ENCODE peak calls at places on chromosomes 5 and 9, in seven cellular contexts. One of them, this sample, is unnamed.

GRCh38 chr5:125331987-125332628 is 585.7 kb upstream of the ZNF608 start:
- DNase-seq in tibial nerve: no peak
- DNase-seq in suprapubic skin: no peak
- DNase-seq in ovary: no peak
- DNase-seq in H1: no peak
- DNase-seq in transverse colon: no peak
- DNase-seq in A549: no peak
- DNase-seq in this sample: no peak

GRCh38 chr5:159552751-159553150 is 222.5 kb upstream of the IL12B start:
- DNase-seq in transverse colon: no peak
- DNase-seq in suprapubic skin: no peak
- DNase-seq in ovary: no peak
- DNase-seq in A549: no peak
- DNase-seq in H1: no peak
- DNase-seq in tibial nerve: no peak
- DNase-seq in this sample: no peak

GRCh38 chr9:89594811-89595550 is 9.8 kb upstream of the GADD45G start:
- DNase-seq in ovary: no peak
- DNase-seq in H1: no peak
- DNase-seq in tibial nerve: no peak
- DNase-seq in A549: no peak
- DNase-seq in transverse colon: no peak
- DNase-seq in suprapubic skin: peak; percentile 64
- DNase-seq in this sample: no peak

GRCh38 chr5:177513500-177513899 is 3.3 kb downstream of the DDX41 start:
- DNase-seq in H1: no peak
- DNase-seq in tibial nerve: no peak
- DNase-seq in suprapubic skin: no peak
- DNase-seq in transverse colon: no peak
- DNase-seq in ovary: no peak
- DNase-seq in A549: no peak
- DNase-seq in this sample: no peak

GRCh38 chr9:114898741-114899140 is 31.6 kb downstream of the TNFSF8 start:
- DNase-seq in H1: no peak
- DNase-seq in A549: no peak
- DNase-seq in suprapubic skin: no peak
- DNase-seq in ovary: no peak
- DNase-seq in tibial nerve: no peak
- DNase-seq in transverse colon: peak; percentile 63
- DNase-seq in this sample: no peak

GRCh38 chr5:98309785-98310566 is 463.5 kb upstream of the RGMB start:
- DNase-seq in transverse colon: no peak
- DNase-seq in H1: peak; percentile 43
- DNase-seq in ovary: no peak
- DNase-seq in suprapubic skin: no peak
- DNase-seq in tibial nerve: no peak
- DNase-seq in A549: peak; percentile 3
- DNase-seq in this sample: no peak

GRCh38 chr9:93861736-93862358 is 93.3 kb downstream of the BARX1 start:
- DNase-seq in H1: no peak
- DNase-seq in A549: no peak
- DNase-seq in tibial nerve: no peak
- DNase-seq in ovary: no peak
- DNase-seq in suprapubic skin: no peak
- DNase-seq in transverse colon: no peak
- DNase-seq in this sample: no peak

GRCh38 chr9:14349141-14349817 is 35.3 kb upstream of the NFIB start:
- DNase-seq in A549: no peak
- DNase-seq in ovary: no peak
- DNase-seq in H1: no peak
- DNase-seq in tibial nerve: no peak
- DNase-seq in suprapubic skin: no peak
- DNase-seq in transverse colon: no peak
- DNase-seq in this sample: no peak

GRCh38 chr9:98142182-98142924 is 23.3 kb upstream of the TRIM14 start:
- DNase-seq in ovary: no peak
- DNase-seq in H1: no peak
- DNase-seq in tibial nerve: no peak
- DNase-seq in transverse colon: peak; percentile 93
- DNase-seq in A549: no peak
- DNase-seq in suprapubic skin: no peak
- DNase-seq in this sample: no peak

GRCh38 chr9:136249881-136250559 is 4.4 kb upstream of the QSOX2 start:
- DNase-seq in ovary: no peak
- DNase-seq in tibial nerve: no peak
- DNase-seq in A549: no peak
- DNase-seq in H1: no peak
- DNase-seq in transverse colon: no peak
- DNase-seq in suprapubic skin: no peak
- DNase-seq in this sample: no peak

GRCh38 chr9:114285166-114285867 is 37.6 kb upstream of the ORM1 start:
- DNase-seq in A549: no peak
- DNase-seq in ovary: peak; percentile 87
- DNase-seq in suprapubic skin: peak; percentile 74
- DNase-seq in H1: no peak
- DNase-seq in transverse colon: no peak
- DNase-seq in tibial nerve: peak; percentile 1
- DNase-seq in this sample: no peak

GRCh38 chr5:64690417-64691151 is at the start of gene SHISAL2B:
- DNase-seq in tibial nerve: no peak
- DNase-seq in suprapubic skin: no peak
- DNase-seq in transverse colon: no peak
- DNase-seq in A549: peak; percentile 22
- DNase-seq in ovary: no peak
- DNase-seq in H1: no peak
- DNase-seq in this sample: no peak

GRCh38 chr5:139975306-139975705 is 67.8 kb downstream of the NRG2 start:
- DNase-seq in suprapubic skin: peak; percentile 60
- DNase-seq in transverse colon: no peak
- DNase-seq in H1: no peak
- DNase-seq in tibial nerve: no peak
- DNase-seq in ovary: no peak
- DNase-seq in A549: no peak
- DNase-seq in this sample: no peak

GRCh38 chr9:26723486-26723885 is 169.1 kb downstream of the CAAP1 start:
- DNase-seq in transverse colon: peak; percentile 52
- DNase-seq in suprapubic skin: no peak
- DNase-seq in tibial nerve: peak; percentile 26
- DNase-seq in ovary: no peak
- DNase-seq in A549: peak; percentile 44
- DNase-seq in H1: peak; percentile 56
- DNase-seq in this sample: peak; percentile 21

GRCh38 chr5:36659406-36659805 is 53.0 kb downstream of the SLC1A3 start:
- DNase-seq in tibial nerve: no peak
- DNase-seq in suprapubic skin: no peak
- DNase-seq in A549: no peak
- DNase-seq in transverse colon: no peak
- DNase-seq in H1: no peak
- DNase-seq in ovary: no peak
- DNase-seq in this sample: no peak

GRCh38 chr5:93165559-93165958 is 415.5 kb downstream of the NR2F1-AS1 start:
- DNase-seq in tibial nerve: no peak
- DNase-seq in suprapubic skin: no peak
- DNase-seq in ovary: no peak
- DNase-seq in H1: no peak
- DNase-seq in A549: no peak
- DNase-seq in transverse colon: no peak
- DNase-seq in this sample: no peak

GRCh38 chr5:93164690-93165089 is 416.3 kb downstream of the NR2F1-AS1 start:
- DNase-seq in H1: no peak
- DNase-seq in tibial nerve: no peak
- DNase-seq in ovary: no peak
- DNase-seq in suprapubic skin: no peak
- DNase-seq in transverse colon: peak; percentile 8
- DNase-seq in A549: peak; percentile 15
- DNase-seq in this sample: no peak

GRCh38 chr5:93162201-93162654 is 418.8 kb downstream of the NR2F1-AS1 start:
- DNase-seq in tibial nerve: no peak
- DNase-seq in suprapubic skin: no peak
- DNase-seq in transverse colon: no peak
- DNase-seq in A549: no peak
- DNase-seq in ovary: no peak
- DNase-seq in H1: no peak
- DNase-seq in this sample: no peak

GRCh38 chr5:93158841-93159240 is 422.2 kb downstream of the NR2F1-AS1 start:
- DNase-seq in suprapubic skin: no peak
- DNase-seq in H1: no peak
- DNase-seq in tibial nerve: no peak
- DNase-seq in transverse colon: no peak
- DNase-seq in A549: no peak
- DNase-seq in ovary: no peak
- DNase-seq in this sample: no peak

DNA sequence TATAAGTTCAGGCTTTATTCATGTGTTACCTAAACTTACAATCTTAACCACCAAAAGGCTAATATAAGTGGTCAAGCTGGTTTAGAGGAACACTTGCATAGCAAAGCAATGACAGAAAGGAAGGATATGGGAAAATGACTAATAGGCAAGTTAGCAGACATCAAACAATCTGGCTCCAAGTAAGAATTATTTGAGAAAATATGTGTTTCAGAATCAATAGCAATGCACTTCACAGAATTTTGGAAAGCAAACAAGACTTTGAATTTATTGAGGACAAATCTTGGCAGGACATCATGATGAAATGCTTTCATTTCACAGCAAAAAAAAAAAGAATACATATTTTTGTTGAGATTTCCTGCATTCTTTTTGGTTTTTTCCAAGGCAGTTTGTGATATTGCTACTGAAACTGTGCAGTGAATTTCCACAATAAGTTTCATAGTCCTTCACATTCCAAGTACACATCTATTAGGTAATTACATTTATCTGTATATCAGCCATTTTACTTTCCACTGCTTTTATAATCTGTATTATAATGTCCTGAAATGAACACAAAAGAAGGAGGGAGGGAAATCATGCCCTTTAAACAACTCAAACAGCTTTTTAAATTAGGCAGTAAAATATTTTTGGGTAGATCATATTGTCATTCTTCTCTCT is 417.9 kb downstream of the NR2F1-AS1 start:
- DNase-seq in transverse colon: no peak
- DNase-seq in A549: no peak
- DNase-seq in tibial nerve: no peak
- DNase-seq in H1: no peak
- DNase-seq in suprapubic skin: no peak
- DNase-seq in ovary: no peak
- DNase-seq in this sample: no peak
- TF ChIP-seq EP300 in transverse colon: no peak
- TF ChIP-seq EP300 in A549: peak; percentile 40
- TF ChIP-seq EP300 in tibial nerve: peak; percentile 23
- TF ChIP-seq EP300 in H1: no peak
- TF ChIP-seq EP300 in suprapubic skin: no peak
- TF ChIP-seq EP300 in ovary: no peak
- TF ChIP-seq EP300 in this sample: no peak

DNA sequence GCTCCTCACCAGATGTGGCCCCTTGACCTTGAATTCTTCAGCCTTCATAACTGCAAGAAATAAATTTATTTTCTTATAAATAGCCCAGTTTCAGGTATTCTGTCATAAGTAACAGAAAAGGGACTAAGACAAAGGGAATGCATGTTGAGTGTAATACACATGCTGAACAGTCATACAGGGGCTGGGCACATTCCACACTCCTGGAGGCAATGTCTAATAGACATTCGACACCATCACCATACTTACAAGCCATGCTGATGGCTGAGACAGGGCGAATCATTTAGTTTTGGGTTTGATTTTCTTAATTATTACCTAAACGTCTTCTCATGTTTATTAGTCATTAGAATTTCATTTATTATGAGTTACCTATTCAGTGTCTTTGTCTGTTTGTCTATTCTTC is 68.5 kb downstream of the TENT4A start:
- DNase-seq in ovary: no peak
- DNase-seq in tibial nerve: no peak
- DNase-seq in A549: no peak
- DNase-seq in suprapubic skin: no peak
- DNase-seq in transverse colon: no peak
- DNase-seq in H1: no peak
- DNase-seq in this sample: no peak
- TF ChIP-seq EP300 in ovary: no peak
- TF ChIP-seq EP300 in tibial nerve: no peak
- TF ChIP-seq EP300 in A549: no peak
- TF ChIP-seq EP300 in suprapubic skin: no peak
- TF ChIP-seq EP300 in transverse colon: no peak
- TF ChIP-seq EP300 in H1: no peak
- TF ChIP-seq EP300 in this sample: no peak

GRCh38 chr5:67676863-67677262 is 480.3 kb upstream of the CD180 start:
- DNase-seq in H1: no peak
- DNase-seq in tibial nerve: no peak
- DNase-seq in transverse colon: no peak
- DNase-seq in suprapubic skin: no peak
- DNase-seq in A549: no peak
- DNase-seq in ovary: no peak
- DNase-seq in this sample: no peak

GRCh38 chr5:67678594-67678993 is 482.0 kb upstream of the CD180 start:
- DNase-seq in suprapubic skin: no peak
- DNase-seq in transverse colon: no peak
- DNase-seq in A549: no peak
- DNase-seq in H1: no peak
- DNase-seq in ovary: no peak
- DNase-seq in tibial nerve: no peak
- DNase-seq in this sample: no peak

GRCh38 chr5:67679184-67679855 is 482.7 kb upstream of the CD180 start:
- DNase-seq in suprapubic skin: no peak
- DNase-seq in A549: no peak
- DNase-seq in transverse colon: no peak
- DNase-seq in ovary: no peak
- DNase-seq in tibial nerve: no peak
- DNase-seq in H1: no peak
- DNase-seq in this sample: no peak

GRCh38 chr5:67680109-67680508 is 483.5 kb upstream of the CD180 start:
- DNase-seq in H1: no peak
- DNase-seq in tibial nerve: no peak
- DNase-seq in transverse colon: no peak
- DNase-seq in A549: no peak
- DNase-seq in suprapubic skin: no peak
- DNase-seq in ovary: no peak
- DNase-seq in this sample: no peak

GRCh38 chr5:67677422-67677970 is 480.9 kb upstream of the CD180 start:
- DNase-seq in tibial nerve: no peak
- DNase-seq in ovary: no peak
- DNase-seq in H1: no peak
- DNase-seq in transverse colon: no peak
- DNase-seq in A549: no peak
- DNase-seq in suprapubic skin: no peak
- DNase-seq in this sample: no peak
- TF ChIP-seq EP300 in tibial nerve: no peak
- TF ChIP-seq EP300 in ovary: no peak
- TF ChIP-seq EP300 in H1: no peak
- TF ChIP-seq EP300 in transverse colon: no peak
- TF ChIP-seq EP300 in A549: no peak
- TF ChIP-seq EP300 in suprapubic skin: no peak
- TF ChIP-seq EP300 in this sample: no peak

GRCh38 chr5:104431946-104432345 is 869.4 kb upstream of the NUDT12 start:
- DNase-seq in H1: no peak
- DNase-seq in ovary: no peak
- DNase-seq in A549: no peak
- DNase-seq in transverse colon: no peak
- DNase-seq in suprapubic skin: no peak
- DNase-seq in tibial nerve: no peak
- DNase-seq in this sample: no peak

GRCh38 chr5:104430977-104431620 is 868.5 kb upstream of the NUDT12 start:
- DNase-seq in tibial nerve: no peak
- DNase-seq in transverse colon: no peak
- DNase-seq in ovary: no peak
- DNase-seq in A549: no peak
- DNase-seq in H1: no peak
- DNase-seq in suprapubic skin: no peak
- DNase-seq in this sample: no peak

GRCh38 chr5:104429911-104430310 is 867.3 kb upstream of the NUDT12 start:
- DNase-seq in transverse colon: no peak
- DNase-seq in A549: no peak
- DNase-seq in ovary: no peak
- DNase-seq in suprapubic skin: no peak
- DNase-seq in tibial nerve: no peak
- DNase-seq in H1: no peak
- DNase-seq in this sample: no peak
- TF ChIP-seq EP300 in transverse colon: no peak
- TF ChIP-seq EP300 in A549: no peak
- TF ChIP-seq EP300 in ovary: no peak
- TF ChIP-seq EP300 in suprapubic skin: no peak
- TF ChIP-seq EP300 in tibial nerve: no peak
- TF ChIP-seq EP300 in H1: no peak
- TF ChIP-seq EP300 in this sample: no peak

This sample was measured in K562.